ENCODE peak calls at places on chromosomes 7 and 10, in ten cellular contexts. One of them, this sample, is unnamed.

GRCh38 chr10:5645375-5645774 is 21.0 kb downstream of the ASB13 start:
- DNase-seq in cerebellar cortex: no peak
- DNase-seq in GM13976: peak
- DNase-seq in Kasumi-1: no peak
- DNase-seq in lower leg skin: peak
- DNase-seq in RCC 7860: no peak
- DNase-seq in mucosa of gallbladder: peak
- DNase-seq in aorta: no peak
- DNase-seq in body of pancreas: peak
- DNase-seq in stimulated activated CD4-positive, alpha-beta T cell treated with anti-CD3 and anti-CD28 coated beads, Interleukin-1b, Interleukin-23, amount 100 ng/mL, for 1 hour: no peak
- DNase-seq in this sample: no peak

GRCh38 chr7:99008921-99009530 is 130.7 kb downstream of the TRRAP start:
- DNase-seq in cerebellar cortex: no peak
- DNase-seq in GM13976: no peak
- DNase-seq in Kasumi-1: no peak
- DNase-seq in lower leg skin: peak
- DNase-seq in RCC 7860: no peak
- DNase-seq in mucosa of gallbladder: no peak
- DNase-seq in aorta: peak
- DNase-seq in body of pancreas: no peak
- DNase-seq in stimulated activated CD4-positive, alpha-beta T cell treated with anti-CD3 and anti-CD28 coated beads, Interleukin-1b, Interleukin-23, amount 100 ng/mL, for 1 hour: no peak
- DNase-seq in this sample: no peak

GRCh38 chr10:61175331-61175730 is 231.3 kb upstream of the RHOBTB1 start:
- DNase-seq in cerebellar cortex: no peak
- DNase-seq in GM13976: no peak
- DNase-seq in Kasumi-1: no peak
- DNase-seq in lower leg skin: no peak
- DNase-seq in RCC 7860: no peak
- DNase-seq in mucosa of gallbladder: no peak
- DNase-seq in aorta: no peak
- DNase-seq in body of pancreas: no peak
- DNase-seq in stimulated activated CD4-positive, alpha-beta T cell treated with anti-CD3 and anti-CD28 coated beads, Interleukin-1b, Interleukin-23, amount 100 ng/mL, for 1 hour: no peak
- DNase-seq in this sample: no peak

GRCh38 chr10:57694956-57695605 is 572.6 kb downstream of the IPMK start:
- DNase-seq in cerebellar cortex: no peak
- DNase-seq in GM13976: no peak
- DNase-seq in Kasumi-1: no peak
- DNase-seq in lower leg skin: no peak
- DNase-seq in RCC 7860: no peak
- DNase-seq in mucosa of gallbladder: no peak
- DNase-seq in aorta: no peak
- DNase-seq in body of pancreas: no peak
- DNase-seq in stimulated activated CD4-positive, alpha-beta T cell treated with anti-CD3 and anti-CD28 coated beads, Interleukin-1b, Interleukin-23, amount 100 ng/mL, for 1 hour: no peak
- DNase-seq in this sample: no peak

GRCh38 chr10:4079796-4080195 is 294.8 kb upstream of the KLF6 start:
- DNase-seq in cerebellar cortex: no peak
- DNase-seq in GM13976: no peak
- DNase-seq in Kasumi-1: no peak
- DNase-seq in lower leg skin: no peak
- DNase-seq in RCC 7860: no peak
- DNase-seq in mucosa of gallbladder: no peak
- DNase-seq in aorta: no peak
- DNase-seq in body of pancreas: no peak
- DNase-seq in stimulated activated CD4-positive, alpha-beta T cell treated with anti-CD3 and anti-CD28 coated beads, Interleukin-1b, Interleukin-23, amount 100 ng/mL, for 1 hour: no peak
- DNase-seq in this sample: no peak

GRCh38 chr10:108911814-108912541 is 1011.3 kb downstream of the XPNPEP1 start:
- DNase-seq in cerebellar cortex: peak
- DNase-seq in GM13976: peak
- DNase-seq in Kasumi-1: no peak
- DNase-seq in lower leg skin: peak
- DNase-seq in RCC 7860: peak
- DNase-seq in mucosa of gallbladder: peak
- DNase-seq in aorta: peak
- DNase-seq in body of pancreas: peak
- DNase-seq in stimulated activated CD4-positive, alpha-beta T cell treated with anti-CD3 and anti-CD28 coated beads, Interleukin-1b, Interleukin-23, amount 100 ng/mL, for 1 hour: no peak
- DNase-seq in this sample: peak

GRCh38 chr7:33418251-33418701 is 288.9 kb downstream of the BBS9 start:
- DNase-seq in cerebellar cortex: no peak
- DNase-seq in GM13976: no peak
- DNase-seq in Kasumi-1: no peak
- DNase-seq in lower leg skin: no peak
- DNase-seq in RCC 7860: peak
- DNase-seq in mucosa of gallbladder: no peak
- DNase-seq in aorta: no peak
- DNase-seq in body of pancreas: no peak
- DNase-seq in stimulated activated CD4-positive, alpha-beta T cell treated with anti-CD3 and anti-CD28 coated beads, Interleukin-1b, Interleukin-23, amount 100 ng/mL, for 1 hour: no peak
- DNase-seq in this sample: no peak

GRCh38 chr10:118034755-118035154 is 12.0 kb downstream of the RAB11FIP2 start:
- DNase-seq in cerebellar cortex: no peak
- DNase-seq in GM13976: no peak
- DNase-seq in Kasumi-1: peak
- DNase-seq in lower leg skin: no peak
- DNase-seq in RCC 7860: no peak
- DNase-seq in mucosa of gallbladder: no peak
- DNase-seq in aorta: no peak
- DNase-seq in body of pancreas: no peak
- DNase-seq in stimulated activated CD4-positive, alpha-beta T cell treated with anti-CD3 and anti-CD28 coated beads, Interleukin-1b, Interleukin-23, amount 100 ng/mL, for 1 hour: no peak
- DNase-seq in this sample: no peak

GRCh38 chr10:77737608-77738007 is 100.0 kb upstream of the KCNMA1 start:
- DNase-seq in cerebellar cortex: no peak
- DNase-seq in GM13976: no peak
- DNase-seq in Kasumi-1: no peak
- DNase-seq in lower leg skin: no peak
- DNase-seq in RCC 7860: peak
- DNase-seq in mucosa of gallbladder: no peak
- DNase-seq in aorta: no peak
- DNase-seq in body of pancreas: no peak
- DNase-seq in stimulated activated CD4-positive, alpha-beta T cell treated with anti-CD3 and anti-CD28 coated beads, Interleukin-1b, Interleukin-23, amount 100 ng/mL, for 1 hour: no peak
- DNase-seq in this sample: no peak

GRCh38 chr10:44993226-44993921 is 7.3 kb upstream of the ZNF22 start:
- DNase-seq in cerebellar cortex: no peak
- DNase-seq in GM13976: no peak
- DNase-seq in Kasumi-1: no peak
- DNase-seq in lower leg skin: peak
- DNase-seq in RCC 7860: no peak
- DNase-seq in mucosa of gallbladder: no peak
- DNase-seq in aorta: no peak
- DNase-seq in body of pancreas: peak
- DNase-seq in stimulated activated CD4-positive, alpha-beta T cell treated with anti-CD3 and anti-CD28 coated beads, Interleukin-1b, Interleukin-23, amount 100 ng/mL, for 1 hour: no peak
- DNase-seq in this sample: no peak

GRCh38 chr10:42977032-42977416 is 99.8 kb upstream of the RET start:
- DNase-seq in cerebellar cortex: no peak
- DNase-seq in GM13976: no peak
- DNase-seq in Kasumi-1: no peak
- DNase-seq in lower leg skin: peak
- DNase-seq in RCC 7860: no peak
- DNase-seq in mucosa of gallbladder: no peak
- DNase-seq in aorta: no peak
- DNase-seq in body of pancreas: no peak
- DNase-seq in stimulated activated CD4-positive, alpha-beta T cell treated with anti-CD3 and anti-CD28 coated beads, Interleukin-1b, Interleukin-23, amount 100 ng/mL, for 1 hour: no peak
- DNase-seq in this sample: no peak

GRCh38 chr10:116053910-116054309 is 219.1 kb downstream of the GFRA1 start:
- DNase-seq in cerebellar cortex: no peak
- DNase-seq in GM13976: no peak
- DNase-seq in Kasumi-1: no peak
- DNase-seq in lower leg skin: no peak
- DNase-seq in RCC 7860: no peak
- DNase-seq in mucosa of gallbladder: no peak
- DNase-seq in aorta: no peak
- DNase-seq in body of pancreas: no peak
- DNase-seq in stimulated activated CD4-positive, alpha-beta T cell treated with anti-CD3 and anti-CD28 coated beads, Interleukin-1b, Interleukin-23, amount 100 ng/mL, for 1 hour: no peak
- DNase-seq in this sample: no peak

GRCh38 chr10:92760609-92761008 is 70.9 kb downstream of the HHEX start:
- DNase-seq in cerebellar cortex: no peak
- DNase-seq in GM13976: no peak
- DNase-seq in Kasumi-1: no peak
- DNase-seq in lower leg skin: no peak
- DNase-seq in RCC 7860: no peak
- DNase-seq in mucosa of gallbladder: no peak
- DNase-seq in aorta: no peak
- DNase-seq in body of pancreas: no peak
- DNase-seq in stimulated activated CD4-positive, alpha-beta T cell treated with anti-CD3 and anti-CD28 coated beads, Interleukin-1b, Interleukin-23, amount 100 ng/mL, for 1 hour: no peak
- DNase-seq in this sample: no peak

GRCh38 chr10:77104459-77104980 is 533.1 kb downstream of the KCNMA1 start:
- DNase-seq in cerebellar cortex: no peak
- DNase-seq in GM13976: no peak
- DNase-seq in Kasumi-1: no peak
- DNase-seq in lower leg skin: no peak
- DNase-seq in RCC 7860: peak
- DNase-seq in mucosa of gallbladder: peak
- DNase-seq in aorta: peak
- DNase-seq in body of pancreas: peak
- DNase-seq in stimulated activated CD4-positive, alpha-beta T cell treated with anti-CD3 and anti-CD28 coated beads, Interleukin-1b, Interleukin-23, amount 100 ng/mL, for 1 hour: no peak
- DNase-seq in this sample: no peak

GRCh38 chr10:7956508-7956907 is 98.0 kb upstream of the GATA3 start:
- DNase-seq in cerebellar cortex: no peak
- DNase-seq in GM13976: peak
- DNase-seq in Kasumi-1: peak
- DNase-seq in lower leg skin: no peak
- DNase-seq in RCC 7860: peak
- DNase-seq in mucosa of gallbladder: no peak
- DNase-seq in aorta: no peak
- DNase-seq in body of pancreas: no peak
- DNase-seq in stimulated activated CD4-positive, alpha-beta T cell treated with anti-CD3 and anti-CD28 coated beads, Interleukin-1b, Interleukin-23, amount 100 ng/mL, for 1 hour: no peak
- DNase-seq in this sample: no peak

GRCh38 chr10:48199580-48200377 is 74.7 kb downstream of the FRMPD2 start:
- DNase-seq in cerebellar cortex: no peak
- DNase-seq in GM13976: no peak
- DNase-seq in Kasumi-1: peak
- DNase-seq in lower leg skin: no peak
- DNase-seq in RCC 7860: no peak
- DNase-seq in mucosa of gallbladder: no peak
- DNase-seq in aorta: no peak
- DNase-seq in body of pancreas: no peak
- DNase-seq in stimulated activated CD4-positive, alpha-beta T cell treated with anti-CD3 and anti-CD28 coated beads, Interleukin-1b, Interleukin-23, amount 100 ng/mL, for 1 hour: no peak
- DNase-seq in this sample: no peak

GRCh38 chr10:10532274-10532673 is 485.4 kb upstream of the CELF2 start:
- DNase-seq in cerebellar cortex: no peak
- DNase-seq in GM13976: no peak
- DNase-seq in Kasumi-1: no peak
- DNase-seq in lower leg skin: no peak
- DNase-seq in RCC 7860: no peak
- DNase-seq in mucosa of gallbladder: no peak
- DNase-seq in aorta: no peak
- DNase-seq in body of pancreas: no peak
- DNase-seq in stimulated activated CD4-positive, alpha-beta T cell treated with anti-CD3 and anti-CD28 coated beads, Interleukin-1b, Interleukin-23, amount 100 ng/mL, for 1 hour: no peak
- DNase-seq in this sample: no peak

GRCh38 chr7:64544010-64544409 is 18.9 kb downstream of the ZNF680 start:
- DNase-seq in cerebellar cortex: no peak
- DNase-seq in GM13976: no peak
- DNase-seq in Kasumi-1: peak
- DNase-seq in lower leg skin: no peak
- DNase-seq in RCC 7860: no peak
- DNase-seq in mucosa of gallbladder: no peak
- DNase-seq in aorta: no peak
- DNase-seq in body of pancreas: no peak
- DNase-seq in stimulated activated CD4-positive, alpha-beta T cell treated with anti-CD3 and anti-CD28 coated beads, Interleukin-1b, Interleukin-23, amount 100 ng/mL, for 1 hour: no peak
- DNase-seq in this sample: no peak

GRCh38 chr7:18610331-18610948 is 114.9 kb downstream of the HDAC9 start:
- DNase-seq in cerebellar cortex: peak
- DNase-seq in GM13976: peak
- DNase-seq in Kasumi-1: peak
- DNase-seq in lower leg skin: no peak
- DNase-seq in RCC 7860: peak
- DNase-seq in mucosa of gallbladder: no peak
- DNase-seq in aorta: no peak
- DNase-seq in body of pancreas: peak
- DNase-seq in stimulated activated CD4-positive, alpha-beta T cell treated with anti-CD3 and anti-CD28 coated beads, Interleukin-1b, Interleukin-23, amount 100 ng/mL, for 1 hour: no peak
- DNase-seq in this sample: peak

This sample was measured in G401.